ENCODE peak calls at places on chromosome 20, in nine cellular contexts. Z, L, S, U, H, V, W, X and K are unnamed samples.
A peak's percentile ranks its signal among the peaks of the same experiment; 100 is the strongest.

GRCh38 chr20:37522258-37523011 is 1.4 kb downstream of the NNAT start:
- DNase-seq in W (no peak), Z (no peak), V (no peak), X (peak; percentile 81), S (peak; percentile 56), H (no peak), U (peak; percentile 63), L (no peak), K (peak; percentile 89)

GRCh38 chr20:62066983-62067433 is 1.3 kb upstream of the TAF4 start:
- DNase-seq in L (no peak), S (peak; percentile 72), Z (no peak), U (no peak), X (no peak), V (no peak), H (no peak), W (no peak), K (no peak)

GRCh38 chr20:17636523-17637412 is 45.3 kb downstream of the RRBP1 start:
- DNase-seq in L (no peak), Z (no peak), V (no peak), X (no peak), U (no peak), W (no peak), H (peak; percentile 66), S (peak; percentile 89), K (no peak)

GRCh38 chr20:37821691-37822655 is 81.0 kb upstream of the VSTM2L start:
- DNase-seq in U (peak; percentile 50), W (no peak), X (peak; percentile 67), V (peak; percentile 70), Z (no peak), H (no peak), L (no peak), S (no peak), K (no peak)

GRCh38 chr20:19588731-19589130 is 169.3 kb upstream of the RIN2 start:
- DNase-seq in U (no peak), X (no peak), S (no peak), H (no peak), Z (no peak), L (no peak), V (no peak), W (no peak), K (peak; percentile 4)

GRCh38 chr20:41476013-41476441 is 109.4 kb upstream of the EMILIN3 start:
- DNase-seq in X (peak; percentile 70), V (peak; percentile 21), H (no peak), W (peak; percentile 82), Z (no peak), L (no peak), U (peak; percentile 67), S (no peak), K (peak; percentile 69)

GRCh38 chr20:62232194-62232593 is 6.1 kb upstream of the OSBPL2 start:
- DNase-seq in W (peak; percentile 34), H (no peak), S (no peak), X (no peak), V (no peak), Z (no peak), U (no peak), L (no peak), K (no peak)

GRCh38 chr20:37243076-37243936 is 18.3 kb downstream of the GHRH start:
- DNase-seq in X (no peak), S (peak; percentile 77), H (no peak), L (no peak), Z (no peak), V (no peak), U (no peak), W (no peak), K (no peak)

DNA sequence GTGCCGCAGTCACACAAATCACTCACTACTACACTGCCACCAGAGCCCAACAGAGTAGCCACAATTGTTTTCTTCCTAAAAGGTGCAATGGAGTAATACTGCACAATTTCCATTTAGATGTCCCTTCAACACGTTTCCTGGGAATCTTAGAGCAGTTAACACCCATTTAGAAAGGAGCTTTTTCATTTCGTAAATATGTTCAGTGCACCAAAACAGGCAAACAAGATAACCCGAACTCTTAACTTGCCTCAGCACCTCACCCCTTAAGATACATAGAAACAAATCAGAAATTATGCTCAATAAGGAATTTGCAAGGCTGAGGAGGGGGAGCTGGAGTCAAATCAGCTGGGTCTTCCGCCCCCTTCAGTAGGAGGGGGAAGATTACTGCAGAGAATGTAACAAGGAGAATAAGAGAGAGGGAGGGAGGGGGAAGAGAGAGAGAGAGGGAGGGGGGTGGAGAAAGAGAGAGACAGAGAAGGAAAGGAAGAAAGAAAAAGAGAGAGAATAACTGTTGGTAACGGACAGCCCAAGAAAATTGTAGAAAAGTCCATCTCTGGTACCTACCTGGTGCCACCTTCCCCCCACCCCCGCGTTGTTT is 155.4 kb downstream of the BCAS1 start:
- DNase-seq in U (no peak), X (no peak), V (no peak), W (no peak), S (peak; percentile 59), H (no peak), Z (no peak), L (no peak), K (no peak)
- TF ChIP-seq CTCF in U (no peak), X (no peak), V (no peak), W (no peak), S (no peak), H (no peak), Z (no peak), L (no peak), K (no peak)

GRCh38 chr20:25622049-25622448 is 1.8 kb downstream of the NANP start:
- DNase-seq in S (no peak), Z (no peak), W (no peak), L (no peak), U (no peak), V (no peak), H (no peak), X (no peak), K (peak; percentile 7)

GRCh38 chr20:25623225-25623735 is 534 bp downstream of the NANP start:
- DNase-seq in Z (no peak), S (peak; percentile 70), W (peak; percentile 57), L (no peak), V (no peak), U (no peak), H (peak; percentile 37), X (peak; percentile 26), K (peak; percentile 32)

GRCh38 chr20:25622450-25623224 is 1.2 kb downstream of the NANP start:
- DNase-seq in X (peak; percentile 19), Z (no peak), L (no peak), U (peak; percentile 69), S (no peak), H (no peak), W (no peak), V (no peak), K (peak; percentile 11)

GRCh38 chr20:25624500-25624939 is 706 bp upstream of the NANP start:
- DNase-seq in U (no peak), Z (no peak), H (no peak), L (no peak), W (no peak), V (no peak), X (no peak), S (no peak), K (no peak)

DNA sequence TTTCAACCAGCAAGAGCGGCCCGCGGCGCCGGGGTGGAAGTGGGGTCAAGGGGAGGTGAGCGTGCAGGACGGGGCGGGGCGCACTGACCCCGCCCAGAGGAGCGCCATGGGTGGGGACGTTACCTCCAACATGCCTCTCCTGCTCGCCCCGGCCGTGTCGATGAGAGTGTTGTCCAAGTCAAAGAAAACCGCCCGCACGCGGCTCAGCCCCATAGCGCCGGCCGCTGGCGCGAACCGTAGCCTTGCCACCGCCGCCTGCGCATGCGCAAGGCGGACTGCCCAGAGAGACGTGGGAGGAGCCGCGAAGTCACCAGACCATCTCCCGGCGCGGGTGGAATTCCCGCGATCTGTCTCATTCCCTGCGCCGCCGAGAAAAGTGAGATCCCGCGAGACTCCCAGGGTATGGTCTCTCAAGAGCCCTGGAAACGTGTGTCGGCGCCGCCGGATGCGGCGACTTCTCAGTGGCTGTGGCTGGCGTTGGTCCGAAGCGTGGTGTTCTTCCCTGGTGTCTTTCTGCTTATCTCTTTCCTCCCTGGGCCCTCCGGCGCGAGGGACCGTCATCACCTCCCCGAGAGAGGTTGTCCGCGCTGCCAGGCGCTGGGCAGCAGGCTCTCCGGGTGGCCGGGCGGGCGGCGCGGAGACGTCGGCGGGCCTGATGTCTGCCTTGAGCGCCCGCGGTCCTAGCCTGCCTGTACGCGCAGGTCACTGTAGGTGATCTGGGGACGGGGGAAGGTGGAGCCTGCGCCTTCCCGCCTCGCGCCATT is at the start of gene NANP:
- DNase-seq in W (peak; percentile 97), L (peak; percentile 95), V (peak; percentile 94), Z (peak; percentile 98), U (peak; percentile 98), X (peak; percentile 98), S (peak; percentile 98), H (peak; percentile 92), K (peak; percentile 98)
- TF ChIP-seq CTCF in W (no peak), L (no peak), V (no peak), Z (no peak), U (no peak), X (peak; percentile 25), S (no peak), H (no peak), K (no peak)

GRCh38 chr20:8388707-8389106 is 256.6 kb downstream of the PLCB1 start:
- DNase-seq in L (no peak), Z (no peak), X (no peak), V (no peak), U (peak; percentile 26), H (no peak), W (no peak), S (no peak), K (no peak)

GRCh38 chr20:8389381-8390368 is 257.6 kb downstream of the PLCB1 start:
- DNase-seq in V (peak; percentile 32), S (no peak), W (peak; percentile 18), Z (no peak), L (no peak), H (no peak), X (peak; percentile 9), U (peak; percentile 81), K (peak; percentile 47)

GRCh38 chr20:8394308-8394945 is 262.4 kb downstream of the PLCB1 start:
- DNase-seq in S (no peak), U (peak; percentile 82), L (no peak), Z (no peak), H (no peak), X (peak; percentile 26), V (no peak), W (no peak), K (peak; percentile 61)

GRCh38 chr20:8390500-8390899 is 258.4 kb downstream of the PLCB1 start:
- DNase-seq in L (no peak), V (no peak), X (no peak), H (no peak), Z (no peak), U (no peak), S (no peak), W (no peak), K (no peak)

GRCh38 chr20:8393356-8393755 is 261.3 kb downstream of the PLCB1 start:
- DNase-seq in S (no peak), U (no peak), X (no peak), L (no peak), Z (no peak), H (no peak), V (no peak), W (no peak), K (no peak)
- TF ChIP-seq CTCF in S (no peak), U (no peak), X (no peak), L (no peak), Z (no peak), H (no peak), V (no peak), W (no peak), K (no peak)

DNA sequence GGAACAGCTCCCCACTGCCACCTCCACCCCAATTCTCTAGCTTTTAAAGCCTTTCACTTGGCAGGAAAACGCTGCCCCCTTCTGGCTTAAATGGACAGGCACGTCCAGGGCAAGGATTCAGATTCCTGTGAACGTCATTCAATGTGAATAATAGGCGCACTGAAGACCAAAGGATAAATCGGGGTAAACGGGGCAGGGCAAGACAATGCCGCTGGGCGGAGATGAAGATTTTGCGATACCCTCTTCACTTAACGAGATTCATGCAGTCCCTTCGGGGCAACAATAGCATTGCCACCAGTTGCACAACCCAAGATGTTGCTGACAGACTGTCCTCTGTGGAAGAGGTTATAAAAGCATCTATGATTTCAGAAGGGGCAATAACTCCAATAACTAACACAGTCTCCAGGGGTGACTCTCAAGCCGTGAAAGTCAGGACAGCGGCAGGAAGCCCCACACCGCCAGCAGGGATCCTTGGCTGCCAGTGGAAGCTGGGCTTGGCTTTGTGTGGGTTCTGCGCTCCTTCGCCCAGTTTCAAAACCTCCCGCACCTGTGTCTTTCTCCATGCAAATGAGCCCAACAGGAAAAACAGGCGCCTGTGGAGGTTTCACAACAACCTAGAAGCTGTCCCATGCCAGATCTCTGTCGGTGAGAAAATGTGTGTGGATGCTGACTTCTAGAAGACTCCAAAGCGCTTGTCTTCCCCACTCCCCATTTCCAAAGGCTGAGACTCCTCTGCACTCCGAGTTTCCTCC is 291.8 kb downstream of the BMP7 start:
- DNase-seq in H (peak; percentile 71), Z (no peak), V (no peak), S (peak; percentile 92), W (peak; percentile 69), U (peak; percentile 45), L (no peak), X (peak; percentile 55), K (peak; percentile 82)
- TF ChIP-seq CTCF in H (peak; percentile 73), Z (peak; percentile 59), V (peak; percentile 68), S (peak; percentile 92), W (peak; percentile 71), U (peak; percentile 71), L (peak; percentile 9), X (peak; percentile 86), K (peak; percentile 80)